ENCODE peak calls at places on chromosomes 3 and 15, in nine cellular contexts. One of them, this sample, is unnamed.

GRCh38 chr3:175103298-175103697 is 244.2 kb downstream of the NAALADL2 start:
- DNase-seq in activated CD8-positive, alpha-beta memory T cell treated with anti-CD3 and anti-CD28 coated beads, Interleukin-2, amount 10 ng/mL, durations not matched to agents 7 days and 5 days: no peak
- DNase-seq in activated naive CD8-positive, alpha-beta T cell treated with anti-CD3 and anti-CD28 coated beads, Interleukin-2, amount 50 U/mL, for 24 hours: no peak
- DNase-seq in T-helper 17 cell: no peak
- DNase-seq in iris pigment epithelial cell: no peak
- DNase-seq in skeletal muscle cell: no peak
- DNase-seq in NCI-H1092: no peak
- DNase-seq in tibial nerve: no peak
- DNase-seq in hypothalamus: no peak
- DNase-seq in this sample: peak; percentile 55

GRCh38 chr3:63774776-63775175 is 44.3 kb upstream of the C3orf49 start:
- DNase-seq in tibial nerve: no peak
- DNase-seq in iris pigment epithelial cell: peak; percentile 33
- DNase-seq in activated naive CD8-positive, alpha-beta T cell treated with anti-CD3 and anti-CD28 coated beads, Interleukin-2, amount 50 U/mL, for 24 hours: no peak
- DNase-seq in T-helper 17 cell: no peak
- DNase-seq in NCI-H1092: no peak
- DNase-seq in hypothalamus: no peak
- DNase-seq in skeletal muscle cell: no peak
- DNase-seq in activated CD8-positive, alpha-beta memory T cell treated with anti-CD3 and anti-CD28 coated beads, Interleukin-2, amount 10 ng/mL, durations not matched to agents 7 days and 5 days: no peak
- DNase-seq in this sample: no peak

GRCh38 chr3:79872483-79872882 is 104.7 kb upstream of the ROBO1 start:
- DNase-seq in iris pigment epithelial cell: peak; percentile 99
- DNase-seq in tibial nerve: no peak
- DNase-seq in hypothalamus: no peak
- DNase-seq in activated naive CD8-positive, alpha-beta T cell treated with anti-CD3 and anti-CD28 coated beads, Interleukin-2, amount 50 U/mL, for 24 hours: no peak
- DNase-seq in T-helper 17 cell: no peak
- DNase-seq in skeletal muscle cell: peak; percentile 55
- DNase-seq in activated CD8-positive, alpha-beta memory T cell treated with anti-CD3 and anti-CD28 coated beads, Interleukin-2, amount 10 ng/mL, durations not matched to agents 7 days and 5 days: no peak
- DNase-seq in NCI-H1092: no peak
- DNase-seq in this sample: no peak

GRCh38 chr3:39433642-39434041 is 27.1 kb downstream of the RPSA start:
- DNase-seq in tibial nerve: no peak
- DNase-seq in NCI-H1092: no peak
- DNase-seq in activated naive CD8-positive, alpha-beta T cell treated with anti-CD3 and anti-CD28 coated beads, Interleukin-2, amount 50 U/mL, for 24 hours: no peak
- DNase-seq in activated CD8-positive, alpha-beta memory T cell treated with anti-CD3 and anti-CD28 coated beads, Interleukin-2, amount 10 ng/mL, durations not matched to agents 7 days and 5 days: no peak
- DNase-seq in skeletal muscle cell: peak; percentile 24
- DNase-seq in hypothalamus: no peak
- DNase-seq in iris pigment epithelial cell: peak; percentile 68
- DNase-seq in T-helper 17 cell: no peak
- DNase-seq in this sample: peak; percentile 36

GRCh38 chr15:76206325-76206976 is 104.8 kb downstream of the ETFA start:
- DNase-seq in tibial nerve: peak; percentile 53
- DNase-seq in hypothalamus: peak; percentile 79
- DNase-seq in activated naive CD8-positive, alpha-beta T cell treated with anti-CD3 and anti-CD28 coated beads, Interleukin-2, amount 50 U/mL, for 24 hours: no peak
- DNase-seq in T-helper 17 cell: no peak
- DNase-seq in skeletal muscle cell: peak; percentile 39
- DNase-seq in NCI-H1092: peak; percentile 90
- DNase-seq in activated CD8-positive, alpha-beta memory T cell treated with anti-CD3 and anti-CD28 coated beads, Interleukin-2, amount 10 ng/mL, durations not matched to agents 7 days and 5 days: no peak
- DNase-seq in iris pigment epithelial cell: peak; percentile 62
- DNase-seq in this sample: peak; percentile 40

GRCh38 chr15:65085207-65085753 is 8.7 kb downstream of the KBTBD13 start:
- DNase-seq in T-helper 17 cell: no peak
- DNase-seq in activated CD8-positive, alpha-beta memory T cell treated with anti-CD3 and anti-CD28 coated beads, Interleukin-2, amount 10 ng/mL, durations not matched to agents 7 days and 5 days: no peak
- DNase-seq in hypothalamus: no peak
- DNase-seq in tibial nerve: no peak
- DNase-seq in skeletal muscle cell: no peak
- DNase-seq in iris pigment epithelial cell: no peak
- DNase-seq in activated naive CD8-positive, alpha-beta T cell treated with anti-CD3 and anti-CD28 coated beads, Interleukin-2, amount 50 U/mL, for 24 hours: no peak
- DNase-seq in NCI-H1092: no peak
- DNase-seq in this sample: no peak

GRCh38 chr15:52010633-52011595 is 8.1 kb upstream of the MAPK6 start:
- DNase-seq in skeletal muscle cell: peak; percentile 74
- DNase-seq in activated naive CD8-positive, alpha-beta T cell treated with anti-CD3 and anti-CD28 coated beads, Interleukin-2, amount 50 U/mL, for 24 hours: peak; percentile 56
- DNase-seq in NCI-H1092: no peak
- DNase-seq in iris pigment epithelial cell: peak; percentile 96
- DNase-seq in tibial nerve: no peak
- DNase-seq in activated CD8-positive, alpha-beta memory T cell treated with anti-CD3 and anti-CD28 coated beads, Interleukin-2, amount 10 ng/mL, durations not matched to agents 7 days and 5 days: peak; percentile 63
- DNase-seq in hypothalamus: peak; percentile 36
- DNase-seq in T-helper 17 cell: no peak
- DNase-seq in this sample: no peak

GRCh38 chr3:33278106-33278672 is 947 bp downstream of the FBXL2 start:
- DNase-seq in T-helper 17 cell: no peak
- DNase-seq in NCI-H1092: peak; percentile 6
- DNase-seq in activated CD8-positive, alpha-beta memory T cell treated with anti-CD3 and anti-CD28 coated beads, Interleukin-2, amount 10 ng/mL, durations not matched to agents 7 days and 5 days: no peak
- DNase-seq in activated naive CD8-positive, alpha-beta T cell treated with anti-CD3 and anti-CD28 coated beads, Interleukin-2, amount 50 U/mL, for 24 hours: no peak
- DNase-seq in tibial nerve: no peak
- DNase-seq in hypothalamus: no peak
- DNase-seq in iris pigment epithelial cell: peak; percentile 12
- DNase-seq in skeletal muscle cell: no peak
- DNase-seq in this sample: peak; percentile 30

GRCh38 chr15:42239528-42240245 is 31.6 kb upstream of the VPS39 start:
- DNase-seq in NCI-H1092: no peak
- DNase-seq in activated naive CD8-positive, alpha-beta T cell treated with anti-CD3 and anti-CD28 coated beads, Interleukin-2, amount 50 U/mL, for 24 hours: no peak
- DNase-seq in T-helper 17 cell: no peak
- DNase-seq in tibial nerve: no peak
- DNase-seq in activated CD8-positive, alpha-beta memory T cell treated with anti-CD3 and anti-CD28 coated beads, Interleukin-2, amount 10 ng/mL, durations not matched to agents 7 days and 5 days: no peak
- DNase-seq in hypothalamus: no peak
- DNase-seq in skeletal muscle cell: no peak
- DNase-seq in iris pigment epithelial cell: peak; percentile 40
- DNase-seq in this sample: no peak

GRCh38 chr3:10395671-10396070 is 74.8 kb upstream of the SEC13 start:
- DNase-seq in iris pigment epithelial cell: no peak
- DNase-seq in activated CD8-positive, alpha-beta memory T cell treated with anti-CD3 and anti-CD28 coated beads, Interleukin-2, amount 10 ng/mL, durations not matched to agents 7 days and 5 days: peak; percentile 52
- DNase-seq in T-helper 17 cell: no peak
- DNase-seq in NCI-H1092: no peak
- DNase-seq in hypothalamus: no peak
- DNase-seq in tibial nerve: no peak
- DNase-seq in activated naive CD8-positive, alpha-beta T cell treated with anti-CD3 and anti-CD28 coated beads, Interleukin-2, amount 50 U/mL, for 24 hours: no peak
- DNase-seq in skeletal muscle cell: no peak
- DNase-seq in this sample: no peak

GRCh38 chr15:72141171-72142084 is 23.2 kb downstream of the SENP8 start:
- DNase-seq in iris pigment epithelial cell: peak; percentile 17
- DNase-seq in T-helper 17 cell: no peak
- DNase-seq in hypothalamus: no peak
- DNase-seq in activated naive CD8-positive, alpha-beta T cell treated with anti-CD3 and anti-CD28 coated beads, Interleukin-2, amount 50 U/mL, for 24 hours: no peak
- DNase-seq in activated CD8-positive, alpha-beta memory T cell treated with anti-CD3 and anti-CD28 coated beads, Interleukin-2, amount 10 ng/mL, durations not matched to agents 7 days and 5 days: peak; percentile 46
- DNase-seq in tibial nerve: no peak
- DNase-seq in skeletal muscle cell: no peak
- DNase-seq in NCI-H1092: no peak
- DNase-seq in this sample: peak; percentile 37